ENCODE peak calls at places on chromosome 9, in seven cellular contexts. S is neuronal stem cell, X is mesendoderm, J is mesenchymal stem cell, W is H1, D is trophoblast cell, Q is H9. F is an unnamed sample.

GRCh38 chr9:70389642-70390266 is 24.7 kb downstream of the KLF9 start:
- DNase-seq in S (no peak), X (peak), J (peak), W (no peak), D (no peak), Q (no peak), F (peak)

GRCh38 chr9:107020040-107020530 is 157.1 kb downstream of the ZNF462 start:
- DNase-seq in S (peak), X (peak), J (peak), W (no peak), D (no peak), Q (no peak), F (peak)

GRCh38 chr9:89309608-89310485 is 1.1 kb upstream of the CKS2 start:
- DNase-seq in S (no peak), X (peak), J (peak), W (no peak), D (no peak), Q (no peak), F (no peak)

GRCh38 chr9:136787690-136788400 is 3.3 kb upstream of the TMEM141 start:
- DNase-seq in S (peak), X (peak), J (peak), W (no peak), D (peak), Q (peak), F (peak)

GRCh38 chr9:11328326-11328725 is 715.5 kb upstream of the PTPRD start:
- DNase-seq in S (no peak), X (no peak), J (no peak), W (no peak), D (no peak), Q (no peak), F (no peak)

GRCh38 chr9:26058111-26058895 is 380.1 kb upstream of the TUSC1 start:
- DNase-seq in S (no peak), X (no peak), J (no peak), W (no peak), D (no peak), Q (no peak), F (no peak)

GRCh38 chr9:13529321-13530104 is 250.0 kb upstream of the MPDZ start:
- DNase-seq in S (no peak), X (no peak), J (no peak), W (no peak), D (no peak), Q (no peak), F (no peak)

GRCh38 chr9:83962165-83962564 is 17.9 kb downstream of the HNRNPK start:
- DNase-seq in S (no peak), X (peak), J (no peak), W (no peak), D (peak), Q (no peak), F (peak)

GRCh38 chr9:96047741-96048115 is 172.2 kb downstream of the ERCC6L2 start:
- DNase-seq in S (no peak), X (no peak), J (no peak), W (no peak), D (no peak), Q (no peak), F (no peak)

GRCh38 chr9:101479337-101480045 is 43.9 kb upstream of the ALDOB start:
- DNase-seq in S (no peak), X (peak), J (no peak), W (no peak), D (no peak), Q (peak), F (no peak)

GRCh38 chr9:115000217-115000639 is 69.8 kb upstream of the TNFSF8 start:
- DNase-seq in S (no peak), X (no peak), J (no peak), W (no peak), D (no peak), Q (no peak), F (no peak)

GRCh38 chr9:115106642-115107041 is 11.3 kb downstream of the TNC start:
- DNase-seq in S (no peak), X (no peak), J (peak), W (no peak), D (no peak), Q (no peak), F (peak)

GRCh38 chr9:89391585-89391984 is 73.3 kb downstream of the SECISBP2 start:
- DNase-seq in S (no peak), X (no peak), J (peak), W (no peak), D (no peak), Q (no peak), F (peak)

GRCh38 chr9:137734181-137734580 is 115.4 kb downstream of the EHMT1 start:
- DNase-seq in S (no peak), X (no peak), J (no peak), W (no peak), D (no peak), Q (no peak), F (no peak)

GRCh38 chr9:137429974-137430722 is 7.0 kb downstream of the NOXA1 start:
- DNase-seq in S (no peak), X (no peak), J (no peak), W (no peak), D (no peak), Q (peak), F (no peak)

GRCh38 chr9:79682076-79682736 is 110.4 kb downstream of the TLE4 start:
- DNase-seq in S (no peak), X (no peak), J (no peak), W (no peak), D (peak), Q (no peak), F (peak)

GRCh38 chr9:82148849-82149544 is 160.4 kb downstream of the SPATA31D1 start:
- DNase-seq in S (no peak), X (no peak), J (peak), W (no peak), D (no peak), Q (no peak), F (peak)

GRCh38 chr9:36637491-36638270 is 65.0 kb downstream of the MELK start:
- DNase-seq in S (no peak), X (no peak), J (no peak), W (no peak), D (no peak), Q (no peak), F (no peak)

GRCh38 chr9:16705121-16705604 is 165.3 kb downstream of the BNC2 start:
- DNase-seq in S (peak), X (peak), J (peak), W (peak), D (peak), Q (peak), F (peak)

GRCh38 chr9:132762896-132763295 is 92.6 kb downstream of the GTF3C4 start:
- DNase-seq in S (no peak), X (no peak), J (no peak), W (no peak), D (no peak), Q (no peak), F (no peak)

GRCh38 chr9:68955281-68955680 is 58.6 kb downstream of the PRKACG start:
- DNase-seq in S (no peak), X (no peak), J (peak), W (no peak), D (no peak), Q (no peak), F (no peak)

GRCh38 chr9:73137286-73137899 is 14.3 kb upstream of the ANXA1 start:
- DNase-seq in S (no peak), X (no peak), J (no peak), W (no peak), D (no peak), Q (no peak), F (no peak)

GRCh38 chr9:93667006-93667405 is 90.6 kb downstream of the PHF2 start:
- DNase-seq in S (no peak), X (no peak), J (no peak), W (no peak), D (no peak), Q (peak), F (no peak)
- H2AK5ac ChIP-seq in S (no peak), X (no peak), J (no peak), W (no peak), D (no peak), Q (no peak), F (no peak)

GRCh38 chr9:129351642-129352151 is 173.6 kb upstream of the IER5L start:
- DNase-seq in S (no peak), X (peak), J (peak), W (no peak), D (no peak), Q (peak), F (no peak)

GRCh38 chr9:129354498-129354897 is 176.4 kb upstream of the IER5L start:
- DNase-seq in S (no peak), X (no peak), J (no peak), W (no peak), D (no peak), Q (no peak), F (no peak)

GRCh38 chr9:129352157-129352870 is 174.3 kb upstream of the IER5L start:
- DNase-seq in S (peak), X (peak), J (no peak), W (peak), D (no peak), Q (peak), F (no peak)

GRCh38 chr9:129355641-129356040 is 177.6 kb upstream of the IER5L start:
- DNase-seq in S (no peak), X (no peak), J (no peak), W (no peak), D (no peak), Q (no peak), F (no peak)

DNA sequence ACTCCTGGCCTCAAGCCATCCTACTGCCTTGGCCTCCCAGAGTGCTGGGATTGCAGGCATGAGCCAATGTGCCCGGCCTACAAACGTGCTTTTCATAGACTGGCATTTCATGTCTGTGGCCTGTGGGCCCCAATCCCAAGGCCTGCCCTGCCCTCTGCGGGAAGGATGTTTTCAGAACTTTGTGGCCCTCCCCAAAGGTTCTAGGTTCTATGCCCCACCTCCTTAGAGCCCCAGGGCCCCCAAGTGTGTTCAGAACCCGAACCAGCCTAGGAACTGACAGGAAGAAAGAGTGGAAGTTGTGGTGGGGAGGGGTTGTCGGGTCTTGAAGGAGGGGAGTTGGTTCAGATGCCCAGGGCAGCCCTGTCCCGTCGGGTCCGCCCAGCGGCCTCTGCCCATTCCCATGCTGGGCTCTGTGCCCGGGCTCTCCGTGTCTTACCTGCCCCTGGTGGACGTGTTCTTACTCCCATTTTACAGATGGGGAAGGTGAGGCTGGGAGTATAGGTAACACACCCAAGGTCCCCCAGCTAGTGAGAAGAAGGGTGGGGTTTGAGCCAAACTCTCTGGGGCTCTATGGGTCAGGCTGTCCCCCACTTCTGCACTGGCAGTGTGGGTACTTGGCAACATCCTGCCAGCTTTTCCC is 175.8 kb upstream of the IER5L start:
- DNase-seq in S (no peak), X (no peak), J (no peak), W (no peak), D (no peak), Q (no peak), F (no peak)
- H2AK5ac ChIP-seq in S (peak), X (no peak), J (peak), W (no peak), D (peak), Q (no peak), F (peak)

GRCh38 chr9:135657416-135657815 is 5.7 kb upstream of the LCN9 start:
- DNase-seq in S (no peak), X (no peak), J (no peak), W (no peak), D (no peak), Q (no peak), F (no peak)

GRCh38 chr9:135659252-135659651 is 3.9 kb upstream of the LCN9 start:
- DNase-seq in S (no peak), X (no peak), J (no peak), W (no peak), D (no peak), Q (no peak), F (no peak)

GRCh38 chr9:135662758-135663450 is at the start of gene LCN9:
- DNase-seq in S (peak), X (peak), J (no peak), W (no peak), D (no peak), Q (peak), F (no peak)

GRCh38 chr9:135661801-135662560 is 1.1 kb upstream of the LCN9 start:
- DNase-seq in S (no peak), X (no peak), J (no peak), W (no peak), D (no peak), Q (no peak), F (no peak)

DNA sequence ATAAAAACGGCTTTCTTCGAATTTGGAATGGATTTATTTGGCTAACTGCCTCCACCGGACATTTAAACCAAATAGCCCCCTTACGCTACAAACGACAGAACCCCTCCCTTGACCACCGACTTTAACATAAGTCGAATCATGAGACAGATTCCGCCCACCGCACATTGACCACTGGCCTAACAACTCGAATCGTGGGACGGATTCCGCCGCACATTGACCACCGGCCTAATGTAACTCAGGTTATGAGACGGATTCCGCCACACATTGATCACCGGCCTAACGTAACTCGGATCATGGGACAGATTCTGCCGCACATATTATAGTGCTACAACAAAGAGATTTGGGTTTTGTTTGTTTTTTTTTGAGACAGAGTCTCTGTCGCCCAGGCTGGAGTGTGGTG is 2.7 kb upstream of the LCN9 start:
- DNase-seq in S (no peak), X (no peak), J (no peak), W (no peak), D (no peak), Q (no peak), F (no peak)
- H2AK5ac ChIP-seq in S (no peak), X (no peak), J (no peak), W (no peak), D (no peak), Q (no peak), F (no peak)

DNA sequence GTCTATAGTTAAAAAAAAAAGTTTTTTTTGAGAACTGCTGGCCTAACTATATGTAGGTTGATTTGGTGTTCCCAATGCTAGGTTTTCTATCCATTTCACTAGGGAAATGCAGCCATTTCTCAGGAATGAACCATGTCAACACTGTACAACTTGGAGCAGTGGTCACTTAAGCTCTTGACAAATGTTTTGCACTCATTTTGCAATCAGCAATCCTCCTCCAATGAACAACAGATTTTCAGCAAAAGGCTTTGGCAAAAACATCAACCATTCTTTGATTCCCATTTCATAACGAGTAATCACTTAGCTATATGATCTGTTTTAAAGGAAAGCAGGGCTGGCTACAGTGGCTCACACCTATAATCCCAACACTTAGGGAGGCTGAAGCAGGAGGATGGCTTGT is 17.9 kb downstream of the STRBP start:
- DNase-seq in S (no peak), X (no peak), J (no peak), W (no peak), D (no peak), Q (no peak), F (no peak)
- H2AK5ac ChIP-seq in S (no peak), X (no peak), J (no peak), W (no peak), D (no peak), Q (no peak), F (no peak)

GRCh38 chr9:38443181-38443580 is 18.9 kb upstream of the IGFBPL1 start:
- DNase-seq in S (no peak), X (peak), J (peak), W (no peak), D (peak), Q (no peak), F (peak)

GRCh38 chr9:38445154-38446043 is 21.1 kb upstream of the IGFBPL1 start:
- DNase-seq in S (no peak), X (no peak), J (no peak), W (no peak), D (no peak), Q (no peak), F (no peak)

GRCh38 chr9:38442473-38443096 is 18.3 kb upstream of the IGFBPL1 start:
- DNase-seq in S (no peak), X (no peak), J (no peak), W (no peak), D (no peak), Q (no peak), F (no peak)

GRCh38 chr9:38441347-38442085 is 17.3 kb upstream of the IGFBPL1 start:
- DNase-seq in S (no peak), X (no peak), J (no peak), W (no peak), D (no peak), Q (no peak), F (no peak)

GRCh38 chr9:38443597-38443996 is 19.3 kb upstream of the IGFBPL1 start:
- DNase-seq in S (no peak), X (no peak), J (no peak), W (no peak), D (peak), Q (no peak), F (no peak)
- H2AK5ac ChIP-seq in S (no peak), X (no peak), J (no peak), W (no peak), D (no peak), Q (no peak), F (no peak)

F was measured in IMR-90.